ENCODE peak calls at places on chromosome 4, in seven cellular contexts. One of them, this sample, is unnamed.
A peak's percentile ranks its signal among the peaks of the same experiment; 100 is the strongest.

GRCh38 chr4:158578476-158578875 is 56.8 kb downstream of the RXFP1 start:
- DNase-seq in spleen: no peak
- DNase-seq in tibial artery: no peak
- DNase-seq in GM06990: no peak
- DNase-seq in lower leg skin: no peak
- DNase-seq in PC-3: peak; percentile 59
- DNase-seq in right atrium auricular region: no peak
- DNase-seq in this sample: peak; percentile 26

GRCh38 chr4:13331827-13332226 is 152.3 kb downstream of the RAB28 start:
- DNase-seq in spleen: no peak
- DNase-seq in tibial artery: no peak
- DNase-seq in GM06990: no peak
- DNase-seq in lower leg skin: no peak
- DNase-seq in PC-3: no peak
- DNase-seq in right atrium auricular region: no peak
- DNase-seq in this sample: no peak

GRCh38 chr4:90845777-90846176 is 718.6 kb downstream of the CCSER1 start:
- DNase-seq in spleen: no peak
- DNase-seq in tibial artery: no peak
- DNase-seq in GM06990: no peak
- DNase-seq in lower leg skin: no peak
- DNase-seq in PC-3: peak; percentile 54
- DNase-seq in right atrium auricular region: no peak
- DNase-seq in this sample: peak; percentile 16

GRCh38 chr4:159764343-159764952 is 661.6 kb downstream of the RAPGEF2 start:
- DNase-seq in spleen: no peak
- DNase-seq in tibial artery: no peak
- DNase-seq in GM06990: peak; percentile 3
- DNase-seq in lower leg skin: no peak
- DNase-seq in PC-3: peak; percentile 64
- DNase-seq in right atrium auricular region: no peak
- DNase-seq in this sample: peak; percentile 85

GRCh38 chr4:1843852-1844251 is 12.1 kb downstream of the LETM1 start:
- DNase-seq in spleen: no peak
- DNase-seq in tibial artery: peak; percentile 55
- DNase-seq in GM06990: no peak
- DNase-seq in lower leg skin: no peak
- DNase-seq in PC-3: no peak
- DNase-seq in right atrium auricular region: peak; percentile 79
- DNase-seq in this sample: no peak

GRCh38 chr4:117831060-117831683 is 203.1 kb upstream of the NDST3 start:
- DNase-seq in spleen: no peak
- DNase-seq in tibial artery: no peak
- DNase-seq in GM06990: no peak
- DNase-seq in lower leg skin: no peak
- DNase-seq in PC-3: no peak
- DNase-seq in right atrium auricular region: no peak
- DNase-seq in this sample: no peak

GRCh38 chr4:111943796-111944203 is 201.5 kb upstream of the FAM241A start:
- DNase-seq in spleen: peak; percentile 54
- DNase-seq in tibial artery: no peak
- DNase-seq in GM06990: peak; percentile 24
- DNase-seq in lower leg skin: peak; percentile 80
- DNase-seq in PC-3: peak; percentile 47
- DNase-seq in right atrium auricular region: peak; percentile 60
- DNase-seq in this sample: peak; percentile 17

GRCh38 chr4:26033389-26033788 is 119.4 kb downstream of the SMIM20 start:
- DNase-seq in spleen: no peak
- DNase-seq in tibial artery: no peak
- DNase-seq in GM06990: no peak
- DNase-seq in lower leg skin: peak; percentile 28
- DNase-seq in PC-3: no peak
- DNase-seq in right atrium auricular region: no peak
- DNase-seq in this sample: no peak

GRCh38 chr4:47011189-47011518 is 17.8 kb upstream of the GABRA4 start:
- DNase-seq in spleen: no peak
- DNase-seq in tibial artery: no peak
- DNase-seq in GM06990: no peak
- DNase-seq in lower leg skin: no peak
- DNase-seq in PC-3: no peak
- DNase-seq in right atrium auricular region: no peak
- DNase-seq in this sample: no peak

GRCh38 chr4:44725166-44725565 is 1.2 kb downstream of the GNPDA2 start:
- DNase-seq in spleen: no peak
- DNase-seq in tibial artery: no peak
- DNase-seq in GM06990: no peak
- DNase-seq in lower leg skin: no peak
- DNase-seq in PC-3: no peak
- DNase-seq in right atrium auricular region: no peak
- DNase-seq in this sample: peak; percentile 8

GRCh38 chr4:7439699-7440098 is 5.0 kb upstream of the PSAPL1 start:
- DNase-seq in spleen: no peak
- DNase-seq in tibial artery: no peak
- DNase-seq in GM06990: no peak
- DNase-seq in lower leg skin: no peak
- DNase-seq in PC-3: no peak
- DNase-seq in right atrium auricular region: no peak
- DNase-seq in this sample: no peak

GRCh38 chr4:38034986-38035882 is 75.0 kb downstream of the PTTG2 start:
- DNase-seq in spleen: no peak
- DNase-seq in tibial artery: no peak
- DNase-seq in GM06990: peak; percentile 29
- DNase-seq in lower leg skin: no peak
- DNase-seq in PC-3: peak; percentile 67
- DNase-seq in right atrium auricular region: no peak
- DNase-seq in this sample: peak; percentile 80

GRCh38 chr4:122686709-122687108 is 45.8 kb upstream of the BBS12 start:
- DNase-seq in spleen: no peak
- DNase-seq in tibial artery: no peak
- DNase-seq in GM06990: no peak
- DNase-seq in lower leg skin: no peak
- DNase-seq in PC-3: no peak
- DNase-seq in right atrium auricular region: no peak
- DNase-seq in this sample: no peak

GRCh38 chr4:82360298-82361177 is 13.3 kb downstream of the HNRNPD start:
- DNase-seq in spleen: no peak
- DNase-seq in tibial artery: no peak
- DNase-seq in GM06990: no peak
- DNase-seq in lower leg skin: no peak
- DNase-seq in PC-3: peak; percentile 40
- DNase-seq in right atrium auricular region: no peak
- DNase-seq in this sample: peak; percentile 45

GRCh38 chr4:22491939-22492338 is 23.9 kb downstream of the ADGRA3 start:
- DNase-seq in spleen: no peak
- DNase-seq in tibial artery: no peak
- DNase-seq in GM06990: no peak
- DNase-seq in lower leg skin: no peak
- DNase-seq in PC-3: no peak
- DNase-seq in right atrium auricular region: no peak
- DNase-seq in this sample: no peak

GRCh38 chr4:153347117-153347516 is 2.6 kb downstream of the MND1 start:
- DNase-seq in spleen: no peak
- DNase-seq in tibial artery: no peak
- DNase-seq in GM06990: no peak
- DNase-seq in lower leg skin: no peak
- DNase-seq in PC-3: no peak
- DNase-seq in right atrium auricular region: no peak
- DNase-seq in this sample: no peak

GRCh38 chr4:140645614-140646412 is 77.1 kb upstream of the UCP1 start:
- DNase-seq in spleen: no peak
- DNase-seq in tibial artery: no peak
- DNase-seq in GM06990: no peak
- DNase-seq in lower leg skin: no peak
- DNase-seq in PC-3: no peak
- DNase-seq in right atrium auricular region: no peak
- DNase-seq in this sample: no peak

DNA sequence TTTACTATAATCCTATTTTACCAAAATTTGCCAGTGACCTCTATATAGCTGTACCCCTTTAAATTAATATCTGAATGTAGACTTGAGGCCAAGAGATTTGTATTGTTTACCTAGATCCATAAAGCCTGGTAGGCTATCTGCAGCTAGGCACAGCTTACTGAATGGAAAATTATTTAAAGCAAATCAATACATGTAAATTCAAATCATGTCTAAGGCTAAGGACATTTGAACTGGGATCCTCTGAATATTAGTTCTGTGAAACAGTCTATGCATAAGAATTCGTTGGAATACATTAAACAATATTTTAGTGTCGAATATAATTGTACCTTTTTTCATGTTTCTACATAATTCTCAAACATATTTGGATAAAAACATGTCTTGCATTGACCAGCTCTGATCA is 1.6 kb downstream of the UGT2A3 start:
- DNase-seq in spleen: no peak
- DNase-seq in tibial artery: no peak
- DNase-seq in GM06990: no peak
- DNase-seq in lower leg skin: no peak
- DNase-seq in PC-3: no peak
- DNase-seq in right atrium auricular region: no peak
- DNase-seq in this sample: no peak
- H3K4me3 ChIP-seq in spleen: no peak overlapping the region
- H3K4me3 ChIP-seq in tibial artery: no peak overlapping the region
- H3K4me3 ChIP-seq in GM06990: no peak overlapping the region
- H3K4me3 ChIP-seq in lower leg skin: no peak overlapping the region
- H3K4me3 ChIP-seq in PC-3: no peak overlapping the region
- H3K4me3 ChIP-seq in right atrium auricular region: no peak overlapping the region
- H3K4me3 ChIP-seq in this sample: no peak overlapping the region

GRCh38 chr4:24686866-24687672 is 102.7 kb upstream of the DHX15 start:
- DNase-seq in spleen: no peak
- DNase-seq in tibial artery: no peak
- DNase-seq in GM06990: no peak
- DNase-seq in lower leg skin: no peak
- DNase-seq in PC-3: peak; percentile 54
- DNase-seq in right atrium auricular region: no peak
- DNase-seq in this sample: no peak
- TF ChIP-seq CTCF in spleen: no peak
- TF ChIP-seq CTCF in tibial artery: no peak
- TF ChIP-seq CTCF in GM06990: peak; percentile 77
- TF ChIP-seq CTCF in lower leg skin: no peak
- TF ChIP-seq CTCF in PC-3: peak; percentile 78
- TF ChIP-seq CTCF in right atrium auricular region: no peak
- TF ChIP-seq CTCF in this sample: peak; percentile 54

DNA sequence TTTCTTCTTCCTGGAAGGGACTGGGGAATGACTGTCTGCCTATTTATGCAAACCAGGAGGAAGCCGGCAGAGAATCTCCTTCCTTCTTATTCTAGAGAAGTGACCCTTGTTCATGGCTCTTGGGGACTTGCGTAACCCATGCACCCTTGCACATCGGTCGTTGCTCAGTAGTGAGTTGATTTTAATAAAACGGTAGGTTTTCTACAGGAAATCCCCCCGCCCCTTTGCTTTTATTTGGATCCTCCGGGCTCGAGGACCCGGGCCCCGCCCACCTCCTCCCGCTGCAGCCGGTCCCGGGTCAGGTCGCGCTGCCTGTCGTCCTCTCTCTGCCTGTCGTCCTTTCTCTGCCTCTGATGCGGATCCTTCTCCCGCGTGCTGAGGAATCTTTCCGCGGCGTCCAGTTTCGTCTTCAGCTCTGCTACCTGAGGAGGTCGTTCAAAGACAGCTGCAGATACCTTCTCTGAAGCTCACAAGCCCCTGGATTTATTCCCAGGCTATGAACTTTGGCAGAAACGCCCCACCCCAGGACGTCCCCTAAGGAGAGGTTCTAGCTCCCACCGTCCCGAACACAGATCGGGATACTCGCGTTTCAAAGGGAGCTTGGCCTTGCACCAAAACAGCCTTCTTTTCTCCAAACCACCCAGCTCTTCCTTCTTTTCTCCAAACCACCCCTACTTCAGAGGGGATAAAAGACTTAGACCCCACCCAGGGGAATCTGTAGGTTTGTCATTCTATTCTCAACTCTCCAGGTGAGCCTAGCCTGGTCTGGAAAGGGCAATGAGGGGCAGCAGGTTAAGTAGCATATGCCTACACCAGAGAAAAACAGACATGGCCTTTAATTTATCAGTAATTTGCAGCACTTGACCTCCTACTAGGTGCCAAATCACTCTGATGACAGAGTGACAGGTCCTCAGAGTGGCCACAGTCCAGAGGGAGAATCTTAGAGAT is 7.0 kb downstream of the TNIP3 start:
- DNase-seq in spleen: peak; percentile 81
- DNase-seq in tibial artery: peak; percentile 39
- DNase-seq in GM06990: peak; percentile 10
- DNase-seq in lower leg skin: peak; percentile 83
- DNase-seq in PC-3: peak; percentile 11
- DNase-seq in right atrium auricular region: no peak
- DNase-seq in this sample: no peak
- H3K4me3 ChIP-seq in spleen: peak overlapping the region; percentile 28
- H3K4me3 ChIP-seq in tibial artery: peak overlapping the region; percentile 37
- H3K4me3 ChIP-seq in GM06990: no peak overlapping the region
- H3K4me3 ChIP-seq in lower leg skin: peak overlapping the region; percentile 5
- H3K4me3 ChIP-seq in PC-3: peak overlapping the region; percentile 69
- H3K4me3 ChIP-seq in right atrium auricular region: peak overlapping the region; percentile 24
- H3K4me3 ChIP-seq in this sample: peak overlapping the region; percentile 47

DNA sequence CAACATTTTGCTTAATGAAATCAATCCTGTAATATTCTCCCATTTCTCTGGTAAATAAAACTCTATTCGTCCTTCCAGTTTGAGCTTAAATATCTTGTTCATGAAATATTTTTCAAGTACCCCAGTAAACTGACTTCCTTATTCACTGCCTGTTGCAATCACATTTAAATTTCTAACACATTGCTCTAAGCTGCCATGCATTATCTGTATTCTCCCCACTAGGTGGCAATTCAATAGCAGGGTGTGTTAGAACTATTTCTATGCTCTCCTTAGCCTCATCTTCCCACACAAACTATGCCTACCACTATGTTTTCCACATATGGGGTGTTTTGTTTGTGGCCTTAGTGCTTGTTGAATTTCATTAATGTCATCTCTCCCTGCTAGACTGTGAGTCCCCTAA is 377.1 kb upstream of the HS3ST1 start:
- DNase-seq in spleen: no peak
- DNase-seq in tibial artery: no peak
- DNase-seq in GM06990: no peak
- DNase-seq in lower leg skin: no peak
- DNase-seq in PC-3: peak; percentile 37
- DNase-seq in right atrium auricular region: no peak
- DNase-seq in this sample: peak; percentile 28
- TF ChIP-seq CTCF in spleen: peak; percentile 60
- TF ChIP-seq CTCF in tibial artery: peak; percentile 33
- TF ChIP-seq CTCF in GM06990: peak; percentile 23
- TF ChIP-seq CTCF in lower leg skin: no peak
- TF ChIP-seq CTCF in PC-3: peak; percentile 61
- TF ChIP-seq CTCF in right atrium auricular region: peak; percentile 51
- TF ChIP-seq CTCF in this sample: peak; percentile 48

GRCh38 chr4:186651181-186651603 is 72.5 kb downstream of the FAT1 start:
- DNase-seq in spleen: no peak
- DNase-seq in tibial artery: no peak
- DNase-seq in GM06990: no peak
- DNase-seq in lower leg skin: no peak
- DNase-seq in PC-3: no peak
- DNase-seq in right atrium auricular region: no peak
- DNase-seq in this sample: no peak
- H3K4me3 ChIP-seq in spleen: no peak overlapping the region
- H3K4me3 ChIP-seq in tibial artery: peak overlapping the region; percentile 46
- H3K4me3 ChIP-seq in GM06990: no peak overlapping the region
- H3K4me3 ChIP-seq in lower leg skin: no peak overlapping the region
- H3K4me3 ChIP-seq in PC-3: no peak overlapping the region
- H3K4me3 ChIP-seq in right atrium auricular region: peak overlapping the region; percentile 36
- H3K4me3 ChIP-seq in this sample: peak overlapping the region; percentile 17

GRCh38 chr4:87219648-87220093 is 747 bp downstream of the KLHL8 start:
- DNase-seq in spleen: peak; percentile 93
- DNase-seq in tibial artery: peak; percentile 37
- DNase-seq in GM06990: no peak
- DNase-seq in lower leg skin: no peak
- DNase-seq in PC-3: peak; percentile 12
- DNase-seq in right atrium auricular region: no peak
- DNase-seq in this sample: no peak
- TF ChIP-seq CTCF in spleen: peak; percentile 39
- TF ChIP-seq CTCF in tibial artery: peak; percentile 28
- TF ChIP-seq CTCF in GM06990: peak; percentile 36
- TF ChIP-seq CTCF in lower leg skin: no peak
- TF ChIP-seq CTCF in PC-3: peak; percentile 37
- TF ChIP-seq CTCF in right atrium auricular region: no peak
- TF ChIP-seq CTCF in this sample: peak; percentile 33